ENCODE peak calls at places on chromosome 16, in six cellular contexts. One of them, this sample, is unnamed.

GRCh38 chr16:30076276-30076791 is 540 bp downstream of the PPP4C start:
- DNase-seq in AG09319: no peak
- DNase-seq in left ventricle myocardium inferior: no peak
- DNase-seq in RWPE1: no peak
- DNase-seq in mucosa of descending colon: peak
- DNase-seq in mammary epithelial cell: peak
- DNase-seq in this sample: peak

GRCh38 chr16:1691276-1691675 is 13.2 kb downstream of the JPT2 start:
- DNase-seq in AG09319: no peak
- DNase-seq in left ventricle myocardium inferior: no peak
- DNase-seq in RWPE1: peak
- DNase-seq in mucosa of descending colon: no peak
- DNase-seq in mammary epithelial cell: peak
- DNase-seq in this sample: peak

GRCh38 chr16:89009343-89010209 is 32.6 kb upstream of the CBFA2T3 start:
- DNase-seq in AG09319: no peak
- DNase-seq in left ventricle myocardium inferior: no peak
- DNase-seq in RWPE1: no peak
- DNase-seq in mucosa of descending colon: peak
- DNase-seq in mammary epithelial cell: no peak
- DNase-seq in this sample: peak

GRCh38 chr16:67349172-67349571 is 22.6 kb downstream of the LRRC36 start:
- DNase-seq in AG09319: no peak
- DNase-seq in left ventricle myocardium inferior: no peak
- DNase-seq in RWPE1: peak
- DNase-seq in mucosa of descending colon: no peak
- DNase-seq in mammary epithelial cell: peak
- DNase-seq in this sample: peak

GRCh38 chr16:50977064-50977621 is 173.9 kb downstream of the SALL1 start:
- DNase-seq in AG09319: no peak
- DNase-seq in left ventricle myocardium inferior: no peak
- DNase-seq in RWPE1: no peak
- DNase-seq in mucosa of descending colon: no peak
- DNase-seq in mammary epithelial cell: no peak
- DNase-seq in this sample: no peak

GRCh38 chr16:68005786-68006286 is 6.6 kb upstream of the DPEP2 start:
- DNase-seq in AG09319: no peak
- DNase-seq in left ventricle myocardium inferior: no peak
- DNase-seq in RWPE1: peak
- DNase-seq in mucosa of descending colon: peak
- DNase-seq in mammary epithelial cell: peak
- DNase-seq in this sample: peak

GRCh38 chr16:88317619-88317977 is 65.2 kb upstream of the ZNF469 start:
- DNase-seq in AG09319: peak
- DNase-seq in left ventricle myocardium inferior: no peak
- DNase-seq in RWPE1: no peak
- DNase-seq in mucosa of descending colon: no peak
- DNase-seq in mammary epithelial cell: no peak
- DNase-seq in this sample: no peak

GRCh38 chr16:55386534-55387296 is 62.7 kb downstream of the IRX6 start:
- DNase-seq in AG09319: no peak
- DNase-seq in left ventricle myocardium inferior: no peak
- DNase-seq in RWPE1: peak
- DNase-seq in mucosa of descending colon: no peak
- DNase-seq in mammary epithelial cell: peak
- DNase-seq in this sample: peak

GRCh38 chr16:49179714-49180330 is 101.8 kb downstream of the CBLN1 start:
- DNase-seq in AG09319: no peak
- DNase-seq in left ventricle myocardium inferior: no peak
- DNase-seq in RWPE1: no peak
- DNase-seq in mucosa of descending colon: peak
- DNase-seq in mammary epithelial cell: no peak
- DNase-seq in this sample: peak

GRCh38 chr16:533391-534088 is 6.0 kb downstream of the CAPN15 start:
- DNase-seq in AG09319: no peak
- DNase-seq in left ventricle myocardium inferior: no peak
- DNase-seq in RWPE1: no peak
- DNase-seq in mucosa of descending colon: peak
- DNase-seq in mammary epithelial cell: no peak
- DNase-seq in this sample: no peak

GRCh38 chr16:72853575-72853974 is 194.4 kb downstream of the ZFHX3 start:
- DNase-seq in AG09319: no peak
- DNase-seq in left ventricle myocardium inferior: no peak
- DNase-seq in RWPE1: no peak
- DNase-seq in mucosa of descending colon: no peak
- DNase-seq in mammary epithelial cell: no peak
- DNase-seq in this sample: no peak

GRCh38 chr16:19292186-19292585 is 6.7 kb downstream of the CLEC19A start:
- DNase-seq in AG09319: no peak
- DNase-seq in left ventricle myocardium inferior: no peak
- DNase-seq in RWPE1: no peak
- DNase-seq in mucosa of descending colon: no peak
- DNase-seq in mammary epithelial cell: no peak
- DNase-seq in this sample: no peak

GRCh38 chr16:57345021-57345420 is 13.6 kb upstream of the CCL22 start:
- DNase-seq in AG09319: no peak
- DNase-seq in left ventricle myocardium inferior: no peak
- DNase-seq in RWPE1: no peak
- DNase-seq in mucosa of descending colon: no peak
- DNase-seq in mammary epithelial cell: peak
- DNase-seq in this sample: no peak
- TF ChIP-seq CTCF in AG09319: no peak
- TF ChIP-seq CTCF in left ventricle myocardium inferior: no peak
- TF ChIP-seq CTCF in RWPE1: no peak
- TF ChIP-seq CTCF in mucosa of descending colon: no peak
- TF ChIP-seq CTCF in mammary epithelial cell: no peak
- TF ChIP-seq CTCF in this sample: no peak

GRCh38 chr16:13510425-13511151 is 409.4 kb upstream of the ERCC4 start:
- DNase-seq in AG09319: no peak
- DNase-seq in left ventricle myocardium inferior: no peak
- DNase-seq in RWPE1: no peak
- DNase-seq in mucosa of descending colon: no peak
- DNase-seq in mammary epithelial cell: no peak
- DNase-seq in this sample: no peak
- TF ChIP-seq CTCF in AG09319: no peak
- TF ChIP-seq CTCF in left ventricle myocardium inferior: peak
- TF ChIP-seq CTCF in RWPE1: no peak
- TF ChIP-seq CTCF in mucosa of descending colon: no peak
- TF ChIP-seq CTCF in mammary epithelial cell: peak
- TF ChIP-seq CTCF in this sample: no peak

GRCh38 chr16:81216706-81217105 is 21.8 kb upstream of the BCO1 start:
- DNase-seq in AG09319: no peak
- DNase-seq in left ventricle myocardium inferior: no peak
- DNase-seq in RWPE1: no peak
- DNase-seq in mucosa of descending colon: no peak
- DNase-seq in mammary epithelial cell: no peak
- DNase-seq in this sample: no peak
- TF ChIP-seq CTCF in AG09319: no peak
- TF ChIP-seq CTCF in left ventricle myocardium inferior: no peak
- TF ChIP-seq CTCF in RWPE1: no peak
- TF ChIP-seq CTCF in mucosa of descending colon: no peak
- TF ChIP-seq CTCF in mammary epithelial cell: no peak
- TF ChIP-seq CTCF in this sample: no peak

DNA sequence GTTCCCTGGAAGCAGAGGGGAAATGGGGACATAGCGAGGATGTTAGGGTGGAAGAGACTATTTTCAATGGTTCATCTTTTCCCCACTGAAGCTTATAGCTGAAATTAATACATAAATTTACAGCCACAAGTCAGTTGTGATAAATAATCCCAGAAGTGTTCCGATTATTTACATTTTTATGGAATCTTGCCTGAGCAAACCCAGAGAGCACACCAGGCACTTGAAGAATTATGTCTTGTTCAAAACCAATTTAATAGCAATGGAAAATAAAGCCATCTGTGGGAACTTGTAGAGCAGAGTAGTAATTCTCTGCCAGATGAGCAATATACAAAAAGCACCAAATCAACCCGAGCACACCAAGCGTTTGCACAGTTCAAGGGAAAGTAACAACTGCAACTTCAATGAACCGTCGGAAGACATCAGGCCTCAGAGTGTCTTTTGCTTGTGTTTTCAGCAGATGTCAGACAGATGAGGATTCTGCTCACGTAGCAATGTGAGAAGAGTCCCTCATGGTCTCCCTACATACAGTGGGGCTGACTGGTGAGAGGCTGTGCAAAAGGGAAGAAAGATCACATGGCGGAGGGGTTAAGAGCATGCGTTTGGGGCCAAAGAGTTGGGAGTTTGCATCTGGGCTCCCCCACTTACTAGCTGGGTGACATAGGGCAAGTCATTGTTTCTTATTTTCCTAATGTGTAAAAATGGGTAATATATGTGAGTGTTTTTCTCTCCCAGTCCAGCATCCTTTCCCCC is 148.7 kb upstream of the HS3ST2 start:
- DNase-seq in AG09319: no peak
- DNase-seq in left ventricle myocardium inferior: no peak
- DNase-seq in RWPE1: no peak
- DNase-seq in mucosa of descending colon: no peak
- DNase-seq in mammary epithelial cell: no peak
- DNase-seq in this sample: no peak
- TF ChIP-seq CTCF in AG09319: no peak
- TF ChIP-seq CTCF in left ventricle myocardium inferior: no peak
- TF ChIP-seq CTCF in RWPE1: no peak
- TF ChIP-seq CTCF in mucosa of descending colon: no peak
- TF ChIP-seq CTCF in mammary epithelial cell: no peak
- TF ChIP-seq CTCF in this sample: no peak

GRCh38 chr16:27894441-27894840 is 169.1 kb downstream of the GSG1L start:
- DNase-seq in AG09319: no peak
- DNase-seq in left ventricle myocardium inferior: no peak
- DNase-seq in RWPE1: no peak
- DNase-seq in mucosa of descending colon: no peak
- DNase-seq in mammary epithelial cell: no peak
- DNase-seq in this sample: no peak

GRCh38 chr16:27890006-27890405 is 173.5 kb downstream of the GSG1L start:
- DNase-seq in AG09319: no peak
- DNase-seq in left ventricle myocardium inferior: no peak
- DNase-seq in RWPE1: no peak
- DNase-seq in mucosa of descending colon: no peak
- DNase-seq in mammary epithelial cell: no peak
- DNase-seq in this sample: no peak

GRCh38 chr16:27890866-27891265 is 172.6 kb downstream of the GSG1L start:
- DNase-seq in AG09319: no peak
- DNase-seq in left ventricle myocardium inferior: no peak
- DNase-seq in RWPE1: no peak
- DNase-seq in mucosa of descending colon: no peak
- DNase-seq in mammary epithelial cell: no peak
- DNase-seq in this sample: no peak

DNA sequence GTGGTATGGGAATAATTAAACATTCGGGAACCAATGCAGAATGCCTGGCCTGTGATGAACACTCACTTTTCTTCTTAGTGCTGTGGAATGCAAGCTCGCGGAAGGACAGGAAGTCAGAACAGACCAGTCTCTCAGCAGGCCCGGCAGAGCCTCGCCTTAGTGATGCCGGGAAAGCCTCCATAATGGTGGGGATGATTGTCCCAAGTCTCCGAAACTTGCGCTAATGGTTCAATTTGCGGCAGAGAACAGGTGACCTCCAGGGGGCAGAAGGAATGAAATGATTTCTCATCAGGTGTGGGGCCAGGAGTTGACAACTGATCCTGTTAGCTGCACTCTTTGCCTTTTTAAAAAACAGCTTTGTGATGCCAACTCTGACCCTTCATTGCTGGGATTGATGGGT is 170.6 kb downstream of the GSG1L start:
- DNase-seq in AG09319: no peak
- DNase-seq in left ventricle myocardium inferior: no peak
- DNase-seq in RWPE1: no peak
- DNase-seq in mucosa of descending colon: no peak
- DNase-seq in mammary epithelial cell: no peak
- DNase-seq in this sample: no peak
- TF ChIP-seq CTCF in AG09319: no peak
- TF ChIP-seq CTCF in left ventricle myocardium inferior: no peak
- TF ChIP-seq CTCF in RWPE1: no peak
- TF ChIP-seq CTCF in mucosa of descending colon: no peak
- TF ChIP-seq CTCF in mammary epithelial cell: no peak
- TF ChIP-seq CTCF in this sample: no peak

GRCh38 chr16:81318711-81319110 is 3.9 kb downstream of the GAN start:
- DNase-seq in AG09319: no peak
- DNase-seq in left ventricle myocardium inferior: no peak
- DNase-seq in RWPE1: no peak
- DNase-seq in mucosa of descending colon: no peak
- DNase-seq in mammary epithelial cell: no peak
- DNase-seq in this sample: no peak
- TF ChIP-seq CTCF in AG09319: no peak
- TF ChIP-seq CTCF in left ventricle myocardium inferior: no peak
- TF ChIP-seq CTCF in RWPE1: no peak
- TF ChIP-seq CTCF in mucosa of descending colon: no peak
- TF ChIP-seq CTCF in mammary epithelial cell: no peak
- TF ChIP-seq CTCF in this sample: no peak

GRCh38 chr16:47774661-47775060 is 313.5 kb downstream of the PHKB start:
- DNase-seq in AG09319: no peak
- DNase-seq in left ventricle myocardium inferior: no peak
- DNase-seq in RWPE1: no peak
- DNase-seq in mucosa of descending colon: peak
- DNase-seq in mammary epithelial cell: peak
- DNase-seq in this sample: peak
- TF ChIP-seq CTCF in AG09319: no peak
- TF ChIP-seq CTCF in left ventricle myocardium inferior: no peak
- TF ChIP-seq CTCF in RWPE1: no peak
- TF ChIP-seq CTCF in mucosa of descending colon: no peak
- TF ChIP-seq CTCF in mammary epithelial cell: peak
- TF ChIP-seq CTCF in this sample: no peak

DNA sequence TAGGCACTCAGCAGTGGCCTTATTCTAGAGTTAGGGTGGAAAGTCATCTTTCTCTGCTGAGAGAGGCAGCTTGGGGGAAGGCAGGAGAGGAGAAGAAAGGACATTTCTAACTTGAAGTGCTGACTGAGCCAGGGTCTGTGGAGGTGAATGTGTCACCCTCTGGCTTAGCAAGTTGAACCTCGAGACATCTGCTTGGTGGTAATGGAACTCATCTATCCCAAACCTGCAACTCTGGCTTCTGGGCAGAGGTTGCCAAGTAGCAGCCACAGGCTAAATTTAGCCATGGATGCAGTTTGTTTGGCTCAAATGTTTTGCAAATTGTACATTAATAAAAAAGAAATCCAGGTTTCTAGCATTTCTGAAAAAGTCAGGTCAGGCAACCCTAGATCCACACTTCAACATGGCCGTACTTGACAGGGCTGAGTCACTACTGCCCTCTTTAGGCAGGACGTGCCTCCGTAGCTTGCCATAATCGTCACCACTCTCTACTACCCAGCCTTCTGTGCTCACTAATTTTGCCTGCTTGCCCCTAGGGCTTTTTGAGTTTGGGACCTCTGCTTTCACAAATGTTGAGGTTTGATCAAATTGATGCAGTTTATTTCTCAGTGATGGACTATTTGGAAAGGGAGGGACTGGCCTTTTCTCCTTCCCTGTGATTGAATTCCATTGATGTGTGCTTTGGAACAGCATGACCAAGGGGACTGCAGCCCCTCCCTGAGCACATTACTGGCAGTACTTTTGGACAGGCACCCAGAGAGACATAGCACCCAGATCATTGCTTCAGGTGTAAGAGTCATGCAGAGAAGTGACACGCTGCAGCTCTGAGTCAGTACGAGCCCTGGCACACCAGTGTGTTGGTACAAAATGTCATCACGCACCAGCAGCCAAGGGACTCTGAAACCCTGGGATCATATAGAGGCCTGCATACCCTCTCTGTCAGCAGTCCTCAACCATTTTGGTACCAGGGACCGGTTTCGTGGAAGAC is 5.2 kb downstream of the CDH13 start:
- DNase-seq in AG09319: no peak
- DNase-seq in left ventricle myocardium inferior: no peak
- DNase-seq in RWPE1: no peak
- DNase-seq in mucosa of descending colon: no peak
- DNase-seq in mammary epithelial cell: peak
- DNase-seq in this sample: peak
- TF ChIP-seq CTCF in AG09319: peak
- TF ChIP-seq CTCF in left ventricle myocardium inferior: peak
- TF ChIP-seq CTCF in RWPE1: peak
- TF ChIP-seq CTCF in mucosa of descending colon: no peak
- TF ChIP-seq CTCF in mammary epithelial cell: peak
- TF ChIP-seq CTCF in this sample: no peak

This sample was measured in MCF 10A.